ENCODE peak calls at places on chromosomes 3 and 15, in six cellular contexts. Q, T, H, R, Y and Z are unnamed samples.

GRCh38 chr15:52295421-52295991 is at the start of gene MYO5C:
- DNase-seq in Q (peak), T (peak), H (peak), R (peak), Y (no peak), Z (peak)

GRCh38 chr3:57048052-57048671 is 12.3 kb upstream of the SPATA12 start:
- DNase-seq in Q (no peak), T (peak), H (no peak), R (no peak), Y (no peak), Z (no peak)

GRCh38 chr15:92111756-92112155 is 258.2 kb downstream of the SLCO3A1 start:
- DNase-seq in Q (no peak), T (no peak), H (no peak), R (no peak), Y (no peak), Z (no peak)

GRCh38 chr15:51089699-51090098 is 5.0 kb downstream of the TNFAIP8L3 start:
- DNase-seq in Q (no peak), T (no peak), H (no peak), R (no peak), Y (peak), Z (no peak)

GRCh38 chr3:66851894-66852613 is 146.1 kb upstream of the KBTBD8 start:
- DNase-seq in Q (no peak), T (no peak), H (no peak), R (no peak), Y (no peak), Z (no peak)

GRCh38 chr3:188390775-188391443 is 237.0 kb downstream of the LPP start:
- DNase-seq in Q (no peak), T (no peak), H (no peak), R (no peak), Y (no peak), Z (no peak)

GRCh38 chr3:33578325-33579180 is 138.3 kb upstream of the UBP1 start:
- DNase-seq in Q (no peak), T (no peak), H (no peak), R (no peak), Y (peak), Z (peak)

GRCh38 chr15:56821721-56822425 is 88.6 kb upstream of the ZNF280D start:
- DNase-seq in Q (peak), T (peak), H (peak), R (peak), Y (peak), Z (peak)